ENCODE peak calls at places on chromosomes 4 and X, in six cellular contexts. Z is tibial artery, V is EH, J is OCI-LY7, F is lower leg skin, Q is iPS DF 19.7. S is an unnamed sample.

GRCh38 chr4:47154816-47155370 is 123.5 kb downstream of the GABRB1 start:
- DNase-seq in Z (no peak), V (no peak), J (no peak), F (no peak), Q (no peak), S (no peak)

GRCh38 chr4:77599378-77599777 is 6.2 kb upstream of the CXCL13 start:
- DNase-seq in Z (no peak), V (peak), J (peak), F (no peak), Q (peak), S (peak)

GRCh38 chrX:68693481-68694410 is 46.3 kb downstream of the STARD8 start:
- DNase-seq in Z (peak), V (peak), J (no peak), F (peak), Q (no peak), S (no peak)

GRCh38 chr4:100372432-100372831 is 145.4 kb downstream of the EMCN start:
- DNase-seq in Z (no peak), V (peak), J (peak), F (no peak), Q (no peak), S (peak)

GRCh38 chr4:80115368-80116181 is 42.5 kb upstream of the ANTXR2 start:
- DNase-seq in Z (no peak), V (peak), J (no peak), F (no peak), Q (no peak), S (no peak)

GRCh38 chr4:175509320-175509719 is 302.7 kb downstream of the GPM6A start:
- DNase-seq in Z (no peak), V (peak), J (peak), F (no peak), Q (peak), S (peak)

GRCh38 chrX:72479324-72480274 is 93.0 kb downstream of the HDAC8 start:
- DNase-seq in Z (no peak), V (no peak), J (no peak), F (no peak), Q (no peak), S (no peak)

GRCh38 chrX:124223524-124223923 is 108.9 kb upstream of the TEX13D start:
- DNase-seq in Z (no peak), V (no peak), J (no peak), F (no peak), Q (no peak), S (no peak)

GRCh38 chrX:110181459-110182137 is 136.3 kb downstream of the AMMECR1 start:
- DNase-seq in Z (no peak), V (no peak), J (no peak), F (no peak), Q (no peak), S (no peak)

GRCh38 chr4:167826281-167826680 is 266.1 kb upstream of the ANXA10 start:
- DNase-seq in Z (no peak), V (no peak), J (no peak), F (no peak), Q (no peak), S (no peak)

GRCh38 chrX:21529771-21530170 is 128.4 kb downstream of the KLHL34 start:
- DNase-seq in Z (no peak), V (peak), J (no peak), F (no peak), Q (no peak), S (no peak)

GRCh38 chrX:71928856-71929255 is 18.2 kb downstream of the NHSL2 start:
- DNase-seq in Z (no peak), V (no peak), J (no peak), F (no peak), Q (no peak), S (no peak)

GRCh38 chr4:118816538-118817177 is 19.3 kb downstream of the SEC24D start:
- DNase-seq in Z (no peak), V (peak), J (no peak), F (no peak), Q (no peak), S (no peak)

GRCh38 chr4:148204892-148205291 is 237.3 kb downstream of the NR3C2 start:
- DNase-seq in Z (no peak), V (no peak), J (no peak), F (no peak), Q (no peak), S (no peak)

GRCh38 chrX:11381464-11381863 is 88.3 kb downstream of the AMELX start:
- DNase-seq in Z (peak), V (peak), J (peak), F (peak), Q (peak), S (peak)

GRCh38 chr4:134200811-134201215 is 776 bp downstream of the PABPC4L start:
- DNase-seq in Z (no peak), V (peak), J (no peak), F (no peak), Q (no peak), S (no peak)

GRCh38 chr4:140254656-140255299 is 100.8 kb upstream of the MAML3 start:
- DNase-seq in Z (no peak), V (no peak), J (no peak), F (no peak), Q (no peak), S (no peak)

GRCh38 chrX:107654778-107655761 is 26.8 kb downstream of the PRPS1 start:
- DNase-seq in Z (peak), V (peak), J (peak), F (peak), Q (peak), S (no peak)

GRCh38 chr4:183658362-183659028 is 490 bp downstream of the RWDD4 start:
- DNase-seq in Z (no peak), V (peak), J (peak), F (no peak), Q (no peak), S (no peak)

GRCh38 chr4:158053086-158053485 is 119.7 kb downstream of the GASK1B start:
- DNase-seq in Z (no peak), V (no peak), J (no peak), F (no peak), Q (no peak), S (no peak)